ENCODE peak calls at places on chromosome 17, in ten cellular contexts. M is uterus; Z is colonic mucosa; W is left ventricle myocardium inferior; Q is thoracic aorta; D is heart right ventricle; U is lung; C is heart left ventricle; Y is HCT116; B is CD8-positive, alpha-beta T cell. K is an unnamed sample. For H3K4me1, the result is how much of the 10 kb centered on the place peaks cover.

GRCh38 chr17:40598021-40598927 is 33.0 kb upstream of the CCR7 start:
- DNase-seq in M (no peak), Z (no peak), W (no peak), Q (no peak), D (no peak), U (no peak), C (no peak), Y (no peak), B (no peak), K (no peak)

GRCh38 chr17:41664172-41664457 is 24.6 kb upstream of the EIF1 start:
- DNase-seq in M (no peak), Z (no peak), W (no peak), Q (no peak), D (no peak), U (no peak), C (no peak), Y (no peak), B (no peak), K (no peak)

GRCh38 chr17:27846042-27846655 is 45.8 kb upstream of the NOS2 start:
- DNase-seq in M (no peak), Z (no peak), W (no peak), Q (no peak), D (no peak), U (no peak), C (no peak), Y (no peak), B (peak), K (no peak)

GRCh38 chr17:2904135-2904534 is 107.9 kb downstream of the RAP1GAP2 start:
- DNase-seq in M (no peak), Z (no peak), W (peak), Q (no peak), D (peak), U (no peak), C (peak), Y (no peak), B (no peak), K (peak)

GRCh38 chr17:5413682-5414081 is 5.8 kb downstream of the NUP88 start:
- DNase-seq in M (no peak), Z (peak), W (no peak), Q (no peak), D (no peak), U (no peak), C (no peak), Y (peak), B (no peak), K (no peak)

GRCh38 chr17:39208893-39209292 is 8.8 kb downstream of the RPL19 start:
- DNase-seq in M (no peak), Z (peak), W (no peak), Q (no peak), D (no peak), U (no peak), C (no peak), Y (no peak), B (no peak), K (peak)

GRCh38 chr17:82939213-82940030 is 99.6 kb upstream of the ZNF750 start:
- DNase-seq in M (peak), Z (no peak), W (peak), Q (no peak), D (peak), U (peak), C (no peak), Y (no peak), B (no peak), K (no peak)

GRCh38 chr17:17445925-17446665 is 30.7 kb upstream of the MED9 start:
- DNase-seq in M (no peak), Z (peak), W (no peak), Q (no peak), D (no peak), U (peak), C (no peak), Y (peak), B (no peak), K (peak)

GRCh38 chr17:7590743-7591142 is 849 bp upstream of the SOX15 start:
- DNase-seq in M (no peak), Z (no peak), W (no peak), Q (no peak), D (no peak), U (no peak), C (no peak), Y (no peak), B (no peak), K (no peak)

DNA sequence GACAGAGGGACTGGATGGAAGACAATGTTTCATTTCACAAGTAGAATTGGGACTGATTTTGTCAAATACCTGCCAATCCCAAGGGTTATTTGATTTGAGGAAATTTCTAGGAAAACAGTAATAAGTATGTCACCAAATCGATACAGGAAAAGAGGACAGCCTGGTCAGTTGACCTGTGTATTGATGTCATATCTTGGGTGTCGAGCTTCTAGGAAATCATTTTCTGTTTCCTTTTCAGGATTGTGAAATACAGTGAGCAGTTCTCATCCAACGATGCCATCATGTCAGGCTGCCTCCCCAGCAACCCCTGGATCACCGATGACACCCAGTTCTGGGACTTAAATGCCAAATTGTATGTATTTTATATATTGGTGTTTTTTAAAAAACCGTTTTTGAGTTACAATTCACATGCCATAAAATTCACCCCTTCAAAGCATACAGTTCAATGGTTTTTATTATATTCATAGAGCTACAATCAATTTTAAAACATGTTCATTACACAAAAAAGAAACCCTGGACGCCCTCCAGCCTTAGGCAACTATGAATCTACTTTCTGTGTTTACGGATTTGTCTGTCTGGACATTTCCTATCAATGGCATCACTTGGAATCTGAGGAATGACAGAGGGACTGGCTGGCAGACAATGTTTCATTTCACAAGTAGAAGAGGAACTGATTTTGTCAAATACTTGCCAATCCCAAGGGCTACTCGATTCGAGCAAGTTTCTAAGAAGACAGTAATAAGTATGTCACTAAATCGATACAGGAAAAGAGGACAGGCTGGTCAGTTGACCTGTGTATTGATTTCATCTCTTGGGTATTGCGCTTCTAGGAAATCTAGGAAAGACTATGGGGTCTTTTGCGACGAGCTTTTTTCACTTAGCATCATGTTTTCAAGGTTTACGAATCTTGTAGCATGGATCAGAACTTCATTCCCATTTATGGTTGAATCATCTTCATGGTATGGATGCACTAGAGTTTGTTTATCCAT is 56.4 kb downstream of the RGS9 start:
- DNase-seq in M (no peak), Z (no peak), W (no peak), Q (no peak), D (no peak), U (no peak), C (no peak), Y (no peak), B (no peak), K (no peak)
- H3K4me3 ChIP-seq in M (no peak), Z (no peak), W (no peak), Q (no peak), D (no peak), U (no peak), C (no peak), Y (no peak), B (no peak), K (no peak)

GRCh38 chr17:11979795-11980194 is 17.5 kb downstream of the ZNF18 start:
- DNase-seq in M (no peak), Z (no peak), W (no peak), Q (no peak), D (no peak), U (no peak), C (no peak), Y (no peak), B (no peak), K (no peak)

GRCh38 chr17:11981862-11982261 is 15.4 kb downstream of the ZNF18 start:
- DNase-seq in M (no peak), Z (no peak), W (no peak), Q (no peak), D (no peak), U (no peak), C (no peak), Y (no peak), B (no peak), K (no peak)

GRCh38 chr17:11986179-11986938 is 10.9 kb downstream of the ZNF18 start:
- DNase-seq in M (peak), Z (no peak), W (no peak), Q (no peak), D (no peak), U (no peak), C (no peak), Y (no peak), B (no peak), K (no peak)

DNA sequence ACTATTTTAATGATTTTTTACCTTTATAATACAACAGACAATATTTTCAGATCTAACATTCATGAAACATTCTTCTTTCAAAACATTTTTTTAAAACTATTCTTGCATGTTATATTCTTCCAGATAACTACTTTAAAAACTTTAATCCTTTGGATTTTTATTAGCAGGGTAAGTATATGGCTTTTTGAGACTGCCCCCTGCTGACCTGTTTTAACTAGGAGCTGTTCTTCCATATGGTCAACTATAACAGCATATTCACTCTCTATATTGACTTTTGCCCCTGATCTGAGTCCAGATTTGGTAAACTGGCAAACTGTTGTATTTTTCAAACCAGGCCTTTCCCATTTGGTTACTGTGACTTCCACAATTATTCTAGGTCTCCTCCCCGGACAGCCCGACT is 16.5 kb downstream of the ZNF18 start:
- DNase-seq in M (no peak), Z (no peak), W (no peak), Q (no peak), D (no peak), U (no peak), C (no peak), Y (no peak), B (no peak), K (no peak)
- TF ChIP-seq CTCF in M (no peak), Z (no peak), W (peak), Q (no peak), D (peak), U (no peak), C (no peak), Y (no peak), B (no peak), K (no peak)

GRCh38 chr17:3963214-3964201 is 729 bp downstream of the ATP2A3 start:
- DNase-seq in M (no peak), Z (peak), W (no peak), Q (no peak), D (no peak), U (no peak), C (no peak), Y (no peak), B (peak), K (peak)
- H3K4me1 ChIP-seq in M (under half), Z (under half), W (half or more), Q (half or more), D (under half), U (under half), C (under half), Y (under half), B (half or more), K (half or more)

GRCh38 chr17:29596811-29597210 is 3.9 kb downstream of the ANKRD13B start:
- DNase-seq in M (peak), Z (no peak), W (no peak), Q (no peak), D (no peak), U (no peak), C (peak), Y (no peak), B (no peak), K (no peak)
- H3K4me3 ChIP-seq in M (no peak), Z (no peak), W (no peak), Q (no peak), D (no peak), U (no peak), C (no peak), Y (no peak), B (no peak), K (no peak)

DNA sequence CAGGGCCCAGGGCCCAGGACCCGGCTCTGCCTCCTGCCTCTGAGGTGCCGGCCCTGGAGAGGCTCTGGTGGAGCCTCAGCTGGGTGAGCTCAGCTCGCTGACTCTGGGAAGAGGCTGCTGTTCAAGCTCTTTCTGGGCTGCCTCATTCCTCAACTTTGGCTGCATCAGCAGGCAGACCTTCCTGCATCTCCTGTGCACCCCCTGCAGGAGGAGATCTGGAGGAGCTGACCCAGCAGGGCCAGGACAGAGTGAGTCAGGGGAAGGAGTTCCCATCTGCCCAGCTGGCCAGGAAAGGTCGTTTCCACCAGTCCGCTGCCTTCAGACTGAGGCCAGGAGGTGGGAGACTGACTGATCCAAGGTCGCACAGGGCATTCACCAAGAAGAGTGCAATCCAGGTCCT is 10.7 kb downstream of the CRHR1 start:
- DNase-seq in M (no peak), Z (no peak), W (no peak), Q (no peak), D (no peak), U (no peak), C (no peak), Y (no peak), B (no peak), K (no peak)
- TF ChIP-seq CTCF in M (no peak), Z (no peak), W (no peak), Q (no peak), D (no peak), U (no peak), C (no peak), Y (peak), B (no peak), K (no peak)

GRCh38 chr17:78885956-78886355 is 17.0 kb downstream of the CEP295NL start:
- DNase-seq in M (no peak), Z (no peak), W (no peak), Q (no peak), D (no peak), U (no peak), C (no peak), Y (peak), B (no peak), K (peak)
- H3K4me1 ChIP-seq in M (under half), Z (under half), W (half or more), Q (half or more), D (half or more), U (under half), C (under half), Y (half or more), B (under half), K (half or more)

GRCh38 chr17:58336456-58337094 is 8.0 kb upstream of the TSPOAP1 start:
- DNase-seq in M (no peak), Z (no peak), W (no peak), Q (no peak), D (no peak), U (no peak), C (no peak), Y (no peak), B (no peak), K (no peak)
- H3K4me3 ChIP-seq in M (no peak), Z (no peak), W (peak), Q (no peak), D (peak), U (no peak), C (no peak), Y (no peak), B (peak), K (no peak)

K was measured in transverse colon.